ENCODE peak calls at places on chromosomes 13 and 19, in five cellular contexts. K is tibial nerve, J is cardiac fibroblast, M is HFFc6, X is K562. L is an unnamed sample.

GRCh38 chr19:43731854-43732253 is 16.0 kb downstream of the IRGC start:
- DNase-seq in M (no peak), K (no peak), X (no peak), J (no peak), L (no peak)

GRCh38 chr13:29832899-29833298 is 17.5 kb downstream of the UBL3 start:
- DNase-seq in X (no peak), K (no peak), J (no peak), M (no peak), L (no peak)

GRCh38 chr19:58557253-58558065 is 952 bp downstream of the UBE2M start:
- DNase-seq in K (no peak), M (no peak), X (no peak), J (no peak), L (no peak)

GRCh38 chr13:28983661-28984060 is 163.5 kb downstream of the MTUS2 start:
- DNase-seq in K (no peak), M (no peak), J (no peak), X (no peak), L (no peak)

GRCh38 chr13:36919206-36919832 is 719 bp downstream of the SMAD9 start:
- DNase-seq in M (peak), K (peak), X (no peak), J (peak), L (peak)

GRCh38 chr13:86559915-86560314 is 760.7 kb upstream of the SLITRK6 start:
- DNase-seq in K (no peak), X (no peak), M (no peak), J (no peak), L (no peak)

GRCh38 chr19:11382898-11383705 is 1.0 kb downstream of the EPOR start:
- DNase-seq in X (peak), M (peak), K (peak), J (peak), L (peak)

GRCh38 chr19:38952395-38953165 is 21.8 kb downstream of the MRPS12 start:
- DNase-seq in K (no peak), X (peak), J (no peak), M (no peak), L (no peak)

GRCh38 chr19:38737921-38738731 is 6.1 kb downstream of the CAPN12 start:
- DNase-seq in K (no peak), M (no peak), X (no peak), J (no peak), L (no peak)

GRCh38 chr19:33264881-33265445 is 37.4 kb downstream of the CEBPA start:
- DNase-seq in M (no peak), J (no peak), X (no peak), K (no peak), L (no peak)

GRCh38 chr19:932647-933552 is 7.1 kb downstream of the ARID3A start:
- DNase-seq in K (peak), J (peak), M (peak), X (no peak), L (no peak)

GRCh38 chr19:13004273-13004672 is 9.0 kb downstream of the NFIX start:
- DNase-seq in M (no peak), K (no peak), J (no peak), X (no peak), L (no peak)

GRCh38 chr13:50136678-50137077 is 121.4 kb downstream of the KCNRG start:
- DNase-seq in M (no peak), J (no peak), X (no peak), K (no peak), L (no peak)

GRCh38 chr19:5035817-5036732 is 67.2 kb downstream of the KDM4B start:
- DNase-seq in J (no peak), M (no peak), X (no peak), K (no peak), L (no peak)

GRCh38 chr19:48064509-48064908 is 20.6 kb upstream of the CABP5 start:
- DNase-seq in M (peak), K (no peak), J (peak), X (no peak), L (no peak)

GRCh38 chr19:10070730-10071446 is 15.2 kb upstream of the SHFL start:
- DNase-seq in J (no peak), M (no peak), K (no peak), X (peak), L (no peak)

GRCh38 chr19:39846678-39847486 is 703 bp upstream of the FBL start:
- DNase-seq in K (no peak), X (peak), J (no peak), M (no peak), L (no peak)

GRCh38 chr19:38142176-38143035 is 81.6 kb downstream of the DPF1 start:
- DNase-seq in X (peak), M (peak), J (peak), K (peak), L (peak)

GRCh38 chr19:53537523-53538377 is at the start of gene ZNF331:
- DNase-seq in M (peak), J (peak), K (peak), X (no peak), L (peak)
- TF ChIP-seq CTCF in M (peak), J (peak), K (peak), X (no peak), L (no peak)

DNA sequence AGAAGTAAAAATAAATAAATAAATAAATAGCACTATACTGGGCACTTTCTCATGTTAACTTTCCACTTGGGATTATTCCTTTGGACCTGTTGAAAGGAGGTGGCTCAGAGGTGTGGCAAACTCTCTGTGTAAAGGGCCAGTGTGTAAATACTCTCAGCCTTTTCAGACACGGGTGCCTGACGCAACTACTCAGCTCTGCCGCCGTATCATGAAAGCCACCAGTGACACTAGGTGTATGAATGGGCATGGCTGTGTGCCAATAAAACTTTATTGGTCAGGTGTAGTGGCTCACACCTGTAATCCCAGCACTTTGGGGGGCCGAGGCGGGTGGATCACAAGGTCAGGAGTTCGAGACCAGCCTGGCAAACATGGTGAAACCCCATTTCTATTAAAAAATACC is 20.1 kb upstream of the SLC39A3 start:
- DNase-seq in M (no peak), X (no peak), K (no peak), J (no peak), L (no peak)
- TF ChIP-seq CTCF in M (no peak), X (no peak), K (no peak), J (no peak), L (no peak)

DNA sequence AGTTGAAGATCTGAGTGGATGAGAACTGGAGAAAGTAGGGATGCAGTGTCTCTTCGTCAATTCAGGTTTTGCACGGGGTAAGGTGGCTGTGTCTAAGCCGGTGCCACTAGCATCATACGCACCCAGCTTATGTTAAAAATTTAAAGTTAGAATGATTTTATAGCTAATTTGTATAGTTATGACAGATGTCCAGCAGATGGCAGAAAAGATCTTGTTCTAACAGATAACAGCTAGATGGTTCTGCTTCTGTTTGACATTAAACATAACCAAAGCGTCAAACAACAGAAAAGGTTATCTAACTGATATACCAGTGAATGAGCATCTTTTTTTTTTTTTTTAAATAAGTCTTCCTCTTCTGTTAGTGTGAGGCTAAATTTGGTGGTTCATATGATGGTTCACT is 18.8 kb upstream of the EDDM13 start:
- DNase-seq in M (peak), X (peak), J (peak), K (peak), L (no peak)
- TF ChIP-seq CTCF in M (peak), X (peak), J (peak), K (peak), L (no peak)

GRCh38 chr13:34577051-34577450 is 365.0 kb upstream of the NBEA start:
- DNase-seq in M (peak), K (no peak), X (no peak), J (peak), L (no peak)
- TF ChIP-seq CTCF in M (no peak), K (no peak), X (no peak), J (no peak), L (no peak)

GRCh38 chr19:3062165-3063105 is at the start of gene TLE5:
- DNase-seq in M (no peak), J (peak), X (peak), K (no peak), L (no peak)
- TF ChIP-seq CTCF in M (no peak), J (no peak), X (no peak), K (no peak), L (no peak)

GRCh38 chr13:27559714-27560113 is 60.6 kb downstream of the LNX2 start:
- DNase-seq in X (no peak), J (no peak), K (no peak), M (no peak), L (no peak)

GRCh38 chr13:27551563-27551962 is 68.8 kb downstream of the LNX2 start:
- DNase-seq in M (no peak), J (no peak), K (no peak), X (no peak), L (no peak)

GRCh38 chr13:27556109-27556508 is 64.2 kb downstream of the LNX2 start:
- DNase-seq in J (peak), K (peak), X (no peak), M (peak), L (no peak)
- TF ChIP-seq CTCF in J (no peak), K (peak), X (no peak), M (peak), L (no peak)